ENCODE peak calls at places on chromosome 15, in four cellular contexts. B, U, M and R are unnamed samples.
A peak's percentile ranks its signal among the peaks of the same experiment; 100 is the strongest.

GRCh38 chr15:64333986-64334385 is 22.0 kb downstream of the CSNK1G1 start:
- DNase-seq in U (no peak), M (no peak), B (no peak), R (no peak)

GRCh38 chr15:52261026-52261425 is 34.6 kb downstream of the MYO5C start:
- DNase-seq in U (no peak), B (no peak), M (no peak), R (no peak)

GRCh38 chr15:43868412-43868811 is 41.6 kb downstream of the WDR76 start:
- DNase-seq in M (peak; percentile 84), U (no peak), B (no peak), R (no peak)

GRCh38 chr15:63439536-63440264 is 58.1 kb upstream of the CA12 start:
- DNase-seq in B (no peak), U (no peak), M (no peak), R (no peak)

GRCh38 chr15:94327356-94327936 is 96.1 kb downstream of the MCTP2 start:
- DNase-seq in U (peak; percentile 13), M (peak; percentile 46), B (peak; percentile 65), R (peak; percentile 57)

GRCh38 chr15:93288718-93289117 is 199.7 kb upstream of the RGMA start:
- DNase-seq in U (no peak), M (no peak), B (no peak), R (no peak)

GRCh38 chr15:94125131-94125530 is 106.2 kb upstream of the MCTP2 start:
- DNase-seq in U (no peak), M (peak; percentile 84), B (no peak), R (no peak)

GRCh38 chr15:57671636-57672035 is 34.9 kb upstream of the POLR2M start:
- DNase-seq in U (no peak), B (no peak), M (no peak), R (no peak)

GRCh38 chr15:57647791-57648130 is 56.1 kb downstream of the MYZAP start:
- DNase-seq in U (no peak), M (no peak), B (no peak), R (peak; percentile 18)

GRCh38 chr15:34855397-34855796 is 60.0 kb upstream of the ACTC1 start:
- DNase-seq in B (no peak), M (peak; percentile 54), U (peak; percentile 49), R (no peak)

GRCh38 chr15:36858423-36858822 is 241.9 kb downstream of the MEIS2 start:
- DNase-seq in B (no peak), M (no peak), U (no peak), R (no peak)

GRCh38 chr15:72112111-72112510 is 5.8 kb downstream of the MYO9A start:
- DNase-seq in M (no peak), U (no peak), B (no peak), R (no peak)

GRCh38 chr15:31328999-31329639 is 2.5 kb downstream of the KLF13 start:
- DNase-seq in M (no peak), B (peak; percentile 85), U (no peak), R (peak; percentile 67)

GRCh38 chr15:39275066-39275465 is 305.8 kb upstream of the THBS1 start:
- DNase-seq in U (no peak), B (no peak), M (no peak), R (no peak)

GRCh38 chr15:66744610-66745279 is 42.7 kb downstream of the SMAD6 start:
- DNase-seq in B (no peak), U (no peak), M (no peak), R (peak; percentile 26)

GRCh38 chr15:45589296-45589695 is 2.1 kb downstream of the BLOC1S6 start:
- DNase-seq in M (no peak), U (no peak), B (no peak), R (no peak)

GRCh38 chr15:32974691-32975090 is 219.8 kb downstream of the FMN1 start:
- DNase-seq in M (no peak), B (no peak), U (no peak), R (no peak)

GRCh38 chr15:92611995-92612745 is 43.4 kb downstream of the FAM174B start:
- DNase-seq in M (no peak), U (no peak), B (peak; percentile 2), R (no peak)

GRCh38 chr15:34782901-34783300 is 12.4 kb downstream of the ACTC1 start:
- DNase-seq in M (no peak), B (no peak), U (no peak), R (no peak)

GRCh38 chr15:90650117-90650955 is 66.8 kb upstream of the BLM start:
- DNase-seq in B (no peak), U (no peak), M (peak; percentile 59), R (no peak)

GRCh38 chr15:92306662-92307061 is 87.0 kb upstream of the ST8SIA2 start:
- DNase-seq in U (no peak), B (no peak), M (peak; percentile 75), R (peak; percentile 87)

GRCh38 chr15:31270767-31271166 is 55.9 kb upstream of the KLF13 start:
- DNase-seq in B (peak; percentile 61), M (peak; percentile 29), U (no peak), R (peak; percentile 78)

GRCh38 chr15:31453558-31454318 is 127.1 kb downstream of the KLF13 start:
- DNase-seq in B (no peak), U (no peak), M (no peak), R (no peak)

GRCh38 chr15:39509941-39510845 is 70.7 kb upstream of the THBS1 start:
- DNase-seq in M (no peak), U (no peak), B (no peak), R (no peak)

GRCh38 chr15:64134322-64134829 is 17.2 kb upstream of the SNX22 start:
- DNase-seq in M (no peak), B (no peak), U (peak; percentile 15), R (no peak)

GRCh38 chr15:26260517-26261133 is 397.5 kb upstream of the ATP10A start:
- DNase-seq in U (no peak), B (peak; percentile 51), M (peak; percentile 9), R (peak; percentile 86)

GRCh38 chr15:74523982-74524381 is 17.0 kb upstream of the ARID3B start:
- DNase-seq in B (no peak), M (no peak), U (no peak), R (no peak)

GRCh38 chr15:72859023-72859756 is 75.6 kb upstream of the ADPGK start:
- DNase-seq in M (no peak), B (no peak), U (no peak), R (no peak)

GRCh38 chr15:64894395-64895056 is 17.2 kb upstream of the ANKDD1A start:
- DNase-seq in M (no peak), U (no peak), B (peak; percentile 86), R (peak; percentile 82)

GRCh38 chr15:48366574-48367312 is 35.5 kb downstream of the DUT start:
- DNase-seq in U (no peak), B (no peak), M (no peak), R (no peak)

GRCh38 chr15:77013786-77014136 is 18.8 kb downstream of the PSTPIP1 start:
- DNase-seq in M (no peak), B (no peak), U (no peak), R (no peak)

GRCh38 chr15:71440479-71441071 is 325.3 kb downstream of the THSD4 start:
- DNase-seq in U (peak; percentile 70), B (peak; percentile 42), M (peak; percentile 71), R (peak; percentile 59)

GRCh38 chr15:98324341-98324970 is 323.9 kb upstream of the IGF1R start:
- DNase-seq in U (no peak), M (no peak), B (no peak), R (no peak)

DNA sequence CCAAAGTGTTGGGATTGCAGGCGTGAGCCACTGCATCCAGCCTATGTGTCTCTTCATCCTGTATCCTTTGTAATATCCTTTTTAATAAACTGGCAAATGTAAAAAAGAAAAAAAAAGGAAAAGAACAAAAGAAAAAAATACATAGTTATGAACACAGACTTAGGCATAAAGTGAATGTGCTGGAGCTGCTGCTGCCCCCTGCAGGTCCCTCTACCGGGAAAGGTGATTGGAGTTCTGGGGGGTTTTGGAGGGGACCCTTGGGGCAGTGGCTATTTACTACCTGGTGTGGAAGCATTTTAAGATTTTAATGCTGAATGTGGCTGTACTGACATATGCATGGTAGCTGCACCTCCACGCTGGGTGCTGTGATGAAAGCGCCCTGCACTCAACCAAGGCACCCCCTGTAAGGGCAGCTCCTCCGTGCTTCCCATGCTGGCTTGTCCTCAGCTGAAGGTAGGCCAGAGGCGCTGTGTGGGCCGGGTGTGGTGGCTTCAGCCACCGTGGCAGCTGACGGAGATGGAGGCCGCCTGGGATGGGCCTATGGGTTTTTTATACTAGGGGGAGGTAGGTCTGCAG is 49.9 kb downstream of the RPLP1 start:
- DNase-seq in M (no peak), U (no peak), B (no peak), R (peak; percentile 22)
- TF ChIP-seq CTCF in M (peak; percentile 45), U (no peak), B (peak; percentile 60), R (peak; percentile 65)

GRCh38 chr15:89500397-89501270 is 4.3 kb upstream of the RHCG start:
- DNase-seq in M (no peak), U (no peak), B (peak; percentile 13), R (peak; percentile 45)
- TF ChIP-seq CTCF in M (peak; percentile 49), U (peak; percentile 32), B (peak; percentile 69), R (peak; percentile 52)

GRCh38 chr15:101378879-101379278 is 83.8 kb upstream of the SNRPA1 start:
- DNase-seq in B (no peak), M (no peak), U (no peak), R (no peak)

GRCh38 chr15:101379647-101380046 is 84.6 kb upstream of the SNRPA1 start:
- DNase-seq in M (no peak), U (no peak), B (no peak), R (no peak)

GRCh38 chr15:101378356-101378755 is 83.3 kb upstream of the SNRPA1 start:
- DNase-seq in B (no peak), M (no peak), U (no peak), R (no peak)

GRCh38 chr15:101381671-101382212 is 86.7 kb upstream of the SNRPA1 start:
- DNase-seq in B (no peak), U (no peak), M (no peak), R (no peak)

GRCh38 chr15:101380146-101380545 is 85.1 kb upstream of the SNRPA1 start:
- DNase-seq in B (no peak), U (no peak), M (no peak), R (no peak)
- TF ChIP-seq CTCF in B (no peak), U (no peak), M (no peak), R (no peak)

GRCh38 chr15:68684476-68684875 is 105.7 kb downstream of the CORO2B start:
- DNase-seq in B (no peak), M (no peak), U (no peak), R (no peak)

GRCh38 chr15:68683551-68683950 is 104.8 kb downstream of the CORO2B start:
- DNase-seq in M (no peak), U (no peak), B (no peak), R (no peak)

GRCh38 chr15:68681836-68682235 is 103.0 kb downstream of the CORO2B start:
- DNase-seq in M (no peak), B (no peak), U (no peak), R (no peak)

GRCh38 chr15:68682330-68682729 is 103.5 kb downstream of the CORO2B start:
- DNase-seq in B (peak; percentile 74), M (no peak), U (no peak), R (peak; percentile 52)

GRCh38 chr15:68682906-68683490 is 104.2 kb downstream of the CORO2B start:
- DNase-seq in M (no peak), U (no peak), B (no peak), R (no peak)
- TF ChIP-seq CTCF in M (no peak), U (no peak), B (no peak), R (no peak)